ENCODE peak calls at places on chromosomes 13 and 19, in four cellular contexts. F is K562, H is HepG2, R is GM12878. Q is an unnamed sample.

GRCh38 chr19:4988770-4989251 is 19.9 kb downstream of the KDM4B start:
- DNase-seq in F (no peak), H (no peak), R (no peak), Q (no peak)

GRCh38 chr13:48068036-48068435 is 26.9 kb downstream of the MED4 start:
- DNase-seq in F (no peak), H (peak), R (no peak), Q (no peak)

GRCh38 chr19:1622541-1622940 is 17.3 kb upstream of the UQCR11 start:
- DNase-seq in F (no peak), H (no peak), R (no peak), Q (no peak)

GRCh38 chr13:23794267-23795161 is 94.7 kb downstream of the MIPEP start:
- DNase-seq in F (no peak), H (no peak), R (peak), Q (no peak)

GRCh38 chr19:51799998-51800848 is 5.3 kb downstream of the FPR3 start:
- DNase-seq in F (peak), H (peak), R (no peak), Q (no peak)

GRCh38 chr19:47723573-47723923 is 10.3 kb downstream of the EHD2 start:
- DNase-seq in F (no peak), H (peak), R (no peak), Q (no peak)

GRCh38 chr19:6059996-6060599 is 50.2 kb downstream of the RFX2 start:
- DNase-seq in F (no peak), H (no peak), R (no peak), Q (no peak)

GRCh38 chr13:29664591-29664990 is 69.1 kb upstream of the SLC7A1 start:
- DNase-seq in F (no peak), H (no peak), R (no peak), Q (no peak)

GRCh38 chr19:29673451-29674371 is 8.4 kb downstream of the PLEKHF1 start:
- DNase-seq in F (no peak), H (no peak), R (no peak), Q (no peak)

GRCh38 chr19:801030-801860 is 4.0 kb downstream of the PTBP1 start:
- DNase-seq in F (peak), H (no peak), R (no peak), Q (no peak)

DNA sequence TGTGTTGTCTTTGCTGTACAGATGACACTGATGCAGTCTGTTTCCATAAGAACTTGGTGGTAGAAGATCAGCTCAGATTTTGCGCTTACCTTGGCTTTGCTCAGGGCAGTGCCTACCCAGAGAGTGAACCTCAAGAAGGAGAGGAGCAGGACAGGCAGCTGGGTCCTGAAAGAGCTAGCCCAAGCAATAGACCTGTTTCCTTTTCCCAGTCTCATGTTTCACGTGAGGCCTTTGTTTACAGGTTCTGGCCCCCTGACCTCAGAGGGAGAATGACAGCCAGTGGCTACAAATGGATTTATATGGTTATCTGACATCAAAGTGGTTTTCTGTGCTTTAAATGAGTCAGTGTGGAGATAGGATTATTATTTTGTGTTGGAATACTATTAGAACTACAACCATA is 40.1 kb downstream of the METTL21C start:
- DNase-seq in F (no peak), H (no peak), R (no peak), Q (no peak)
- TF ChIP-seq TARDBP in F (no peak), H (no peak), R (no peak), Q (no peak)

DNA sequence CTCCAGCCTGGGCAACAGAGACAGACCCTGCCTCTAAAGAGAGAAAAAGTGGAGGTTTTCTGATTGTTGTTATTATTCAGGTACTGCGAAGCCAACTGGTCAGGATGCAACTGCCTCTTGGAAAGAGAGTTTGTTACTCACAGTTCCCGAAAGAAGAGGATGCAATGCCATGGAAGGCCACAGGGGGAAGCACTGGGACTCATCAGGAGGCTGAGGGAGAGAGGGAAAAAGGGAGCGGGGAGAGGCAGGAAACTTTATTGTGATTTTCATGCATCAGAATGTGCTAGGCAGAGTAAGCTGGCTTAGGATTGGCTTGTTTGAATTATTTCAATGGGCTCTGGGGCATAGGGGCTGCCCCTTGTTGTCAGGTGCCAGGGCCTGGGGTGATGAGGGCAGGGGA is 27.6 kb downstream of the MYO9B start:
- DNase-seq in F (peak), H (peak), R (no peak), Q (peak)
- TF ChIP-seq TARDBP in F (no peak), H (no peak), R (no peak), Q (no peak)

GRCh38 chr19:32345261-32346207 is at the start of gene ZNF507:
- DNase-seq in F (peak), H (peak), R (no peak), Q (peak)
- TF ChIP-seq TARDBP in F (no peak), H (peak), R (no peak), Q (no peak)

DNA sequence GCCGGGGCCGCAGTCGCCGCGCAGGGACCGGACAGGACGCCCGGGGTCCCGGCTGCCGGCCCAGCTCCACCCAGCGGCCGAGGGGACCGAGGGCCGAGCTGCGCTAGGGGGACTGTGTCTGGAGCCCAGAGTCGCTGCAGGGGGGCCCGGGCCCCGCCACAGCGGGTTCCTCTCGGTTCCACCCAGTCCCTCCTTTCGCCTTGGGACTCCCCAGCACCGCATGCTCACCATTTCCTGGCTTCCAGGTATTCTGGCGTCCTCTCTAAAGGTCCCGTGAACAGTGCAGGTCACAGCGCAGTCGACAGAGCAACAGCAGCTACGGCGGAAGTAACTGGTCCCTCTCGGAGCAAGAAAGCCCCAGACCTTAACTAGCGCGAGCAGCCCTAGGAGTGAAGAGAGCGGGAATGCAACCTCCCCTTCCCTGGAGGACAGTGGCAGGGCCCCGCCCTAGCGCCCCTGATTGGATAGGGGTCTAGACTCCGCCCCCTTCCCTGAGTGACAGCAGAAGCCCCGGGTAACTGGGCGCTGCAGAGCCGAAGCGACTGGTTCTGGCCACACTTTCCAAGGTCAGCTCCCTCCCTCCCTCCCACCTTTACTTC is at the start of gene ZNF878:
- DNase-seq in F (peak), H (peak), R (peak), Q (no peak)
- TF ChIP-seq TARDBP in F (no peak), H (peak), R (no peak), Q (no peak)

GRCh38 chr19:13095393-13095784 is 7.3 kb downstream of the LYL1 start:
- DNase-seq in F (no peak), H (no peak), R (no peak), Q (no peak)
- TF ChIP-seq TARDBP in F (no peak), H (no peak), R (no peak), Q (no peak)

DNA sequence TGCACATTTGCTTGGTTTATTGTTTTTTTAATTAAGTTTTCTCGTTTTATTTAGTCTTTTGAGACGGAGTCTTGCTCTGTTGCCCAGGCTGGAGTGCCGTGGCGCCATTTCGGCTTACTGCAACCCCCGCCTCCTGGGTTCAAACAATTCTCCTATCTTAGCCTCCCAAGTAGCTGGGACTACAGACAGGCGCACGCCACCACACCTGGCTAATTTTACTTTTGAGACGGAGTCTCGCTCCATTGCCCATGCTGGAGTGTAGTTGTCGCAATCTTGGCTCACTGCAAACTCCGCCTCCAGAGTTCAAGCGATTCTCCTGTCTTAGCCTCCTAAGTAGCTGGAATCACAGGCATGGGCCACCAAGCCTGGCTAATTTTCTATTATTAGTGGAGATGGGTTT is 1.3 kb downstream of the RPS9 start:
- DNase-seq in F (no peak), H (no peak), R (no peak), Q (no peak)
- TF ChIP-seq TARDBP in F (no peak), H (no peak), R (no peak), Q (no peak)

Q was measured in HEK293T.